ENCODE peak calls at places on chromosome 5, in four cellular contexts. Q is K562, A is SK-N-SH, J is GM12878. T is an unnamed sample.
A peak's percentile ranks its signal among the peaks of the same experiment; 100 is the strongest.

GRCh38 chr5:91418158-91418557 is 35.0 kb upstream of the ARRDC3 start:
- DNase-seq in Q (no peak), A (no peak), J (no peak), T (no peak)

GRCh38 chr5:51373880-51374523 is 9.2 kb upstream of the ISL1 start:
- DNase-seq in Q (no peak), A (peak; percentile 20), J (no peak), T (no peak)

GRCh38 chr5:61279725-61280124 is 52.3 kb upstream of the ZSWIM6 start:
- DNase-seq in Q (no peak), A (no peak), J (no peak), T (no peak)

GRCh38 chr5:172172912-172173591 is 15.0 kb downstream of the STK10 start:
- DNase-seq in Q (no peak), A (peak; percentile 58), J (no peak), T (no peak)

GRCh38 chr5:147098233-147098790 is 136.5 kb upstream of the STK32A start:
- DNase-seq in Q (no peak), A (peak; percentile 53), J (no peak), T (no peak)

GRCh38 chr5:96883871-96884270 is 7.6 kb downstream of the ERAP2 start:
- DNase-seq in Q (no peak), A (no peak), J (no peak), T (no peak)

GRCh38 chr5:87053134-87053533 is 214.5 kb upstream of the RASA1 start:
- DNase-seq in Q (no peak), A (no peak), J (no peak), T (no peak)

GRCh38 chr5:173928871-173929574 is 40.9 kb downstream of the CPEB4 start:
- DNase-seq in Q (no peak), A (no peak), J (no peak), T (no peak)

GRCh38 chr5:458547-459353 is 15.8 kb downstream of the EXOC3 start:
- DNase-seq in Q (no peak), A (no peak), J (peak; percentile 56), T (no peak)

GRCh38 chr5:141547488-141547887 is 58.6 kb downstream of the PCDHGC5 start:
- DNase-seq in Q (no peak), A (no peak), J (no peak), T (no peak)

GRCh38 chr5:87787640-87788039 is 374.9 kb upstream of the CCNH start:
- DNase-seq in Q (no peak), A (no peak), J (no peak), T (no peak)

GRCh38 chr5:119363936-119364335 is 8.1 kb downstream of the TNFAIP8 start:
- DNase-seq in Q (no peak), A (no peak), J (peak; percentile 42), T (no peak)

GRCh38 chr5:145948921-145949320 is 12.5 kb downstream of the SH3RF2 start:
- DNase-seq in Q (no peak), A (no peak), J (no peak), T (no peak)

GRCh38 chr5:150595466-150596031 is 44.9 kb upstream of the SYNPO start:
- DNase-seq in Q (peak; percentile 76), A (no peak), J (no peak), T (no peak)

GRCh38 chr5:151492729-151493128 is 45.3 kb downstream of the SLC36A1 start:
- DNase-seq in Q (no peak), A (no peak), J (no peak), T (no peak)

GRCh38 chr5:111742166-111742565 is 14.8 kb downstream of the NREP start:
- DNase-seq in Q (no peak), A (no peak), J (no peak), T (no peak)

GRCh38 chr5:157059891-157060290 is 975 bp upstream of the HAVCR1 start:
- DNase-seq in Q (no peak), A (no peak), J (no peak), T (no peak)

GRCh38 chr5:134086943-134087305 is 27.6 kb upstream of the TCF7 start:
- DNase-seq in Q (no peak), A (no peak), J (no peak), T (no peak)

GRCh38 chr5:169099801-169100734 is 200.9 kb downstream of the SLIT3 start:
- DNase-seq in Q (no peak), A (peak; percentile 73), J (no peak), T (no peak)

GRCh38 chr5:153490124-153491085 is at the start of gene GRIA1:
- DNase-seq in Q (no peak), A (peak; percentile 15), J (no peak), T (no peak)

GRCh38 chr5:141814064-141814982 is 63.9 kb downstream of the PCDH1 start:
- DNase-seq in Q (peak; percentile 84), A (peak; percentile 87), J (no peak), T (peak; percentile 53)

GRCh38 chr5:164319161-164319560 is 813.7 kb downstream of the MAT2B start:
- DNase-seq in Q (no peak), A (no peak), J (no peak), T (no peak)

GRCh38 chr5:1495525-1495897 is 28.2 kb downstream of the LPCAT1 start:
- DNase-seq in Q (no peak), A (no peak), J (no peak), T (no peak)

GRCh38 chr5:1492757-1493156 is 31.0 kb downstream of the LPCAT1 start:
- DNase-seq in Q (no peak), A (no peak), J (no peak), T (no peak)

GRCh38 chr5:1493941-1494340 is 29.8 kb downstream of the LPCAT1 start:
- DNase-seq in Q (no peak), A (peak; percentile 58), J (no peak), T (no peak)

GRCh38 chr5:1493413-1493812 is 30.3 kb downstream of the LPCAT1 start:
- DNase-seq in Q (no peak), A (no peak), J (no peak), T (no peak)

DNA sequence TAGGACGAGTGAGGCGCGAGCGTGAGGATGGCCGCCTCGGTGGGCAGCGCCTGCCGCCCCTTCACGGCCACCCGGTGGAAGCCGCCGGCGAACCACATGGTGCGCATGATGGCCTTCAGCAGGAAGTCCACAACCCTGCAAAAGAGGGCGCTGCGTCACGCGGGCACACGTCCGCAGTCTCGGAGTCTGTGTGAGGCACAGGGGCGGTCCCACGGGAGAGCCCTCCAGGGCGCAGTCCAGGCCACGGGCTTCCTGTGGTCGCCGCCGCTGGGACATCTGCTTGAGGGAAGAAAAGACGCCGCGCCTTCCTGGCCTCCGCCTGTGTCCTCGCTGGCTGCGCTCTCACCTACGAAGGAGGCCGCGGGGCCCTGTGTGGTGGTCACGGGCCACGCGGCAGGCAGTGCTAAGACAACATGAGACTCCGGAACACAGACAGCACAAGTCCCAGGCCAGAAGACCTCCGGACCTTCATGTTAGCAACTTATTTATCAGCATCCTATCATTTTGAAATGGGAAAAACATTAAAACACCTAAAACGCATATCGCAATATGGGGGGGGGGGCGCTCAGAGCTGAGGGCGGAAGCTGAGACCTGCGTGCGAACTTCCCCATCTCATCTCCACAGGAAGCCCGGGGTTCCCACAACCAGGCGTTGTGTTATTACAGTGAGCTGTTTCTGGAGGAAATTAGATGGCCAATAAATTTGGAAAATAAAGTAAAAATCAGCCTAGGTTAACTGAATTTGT is 28.8 kb downstream of the LPCAT1 start:
- DNase-seq in Q (no peak), A (no peak), J (peak; percentile 74), T (no peak)
- TF ChIP-seq TAF1 in Q (no peak), A (no peak), J (peak; percentile 47), T (peak; percentile 29)

DNA sequence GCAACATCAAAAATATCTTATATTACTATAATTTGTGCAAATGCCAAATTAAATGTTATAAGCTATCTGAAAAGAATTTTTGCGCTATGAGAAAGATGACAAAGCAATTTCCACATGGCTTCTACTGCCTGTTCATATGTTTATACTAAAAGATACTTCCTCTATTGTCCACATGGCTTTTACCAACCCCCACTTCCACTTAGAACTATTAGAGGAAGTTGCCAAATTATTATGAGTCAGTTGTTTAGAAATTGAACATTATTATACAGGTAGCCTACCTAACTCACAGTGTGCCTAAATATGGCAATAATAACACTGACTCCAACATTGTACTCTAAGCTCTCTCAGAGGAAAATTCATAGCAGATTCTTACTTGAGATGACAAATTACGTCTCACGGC is 37.6 kb upstream of the SLC27A6 start:
- DNase-seq in Q (no peak), A (no peak), J (no peak), T (no peak)
- TF ChIP-seq TAF1 in Q (no peak), A (no peak), J (no peak), T (no peak)

GRCh38 chr5:149365418-149365817 is 7.6 kb downstream of the PCYOX1L start:
- DNase-seq in Q (peak; percentile 67), A (no peak), J (no peak), T (no peak)
- TF ChIP-seq TAF1 in Q (no peak), A (no peak), J (no peak), T (no peak)

GRCh38 chr5:177405805-177406204 is 3.6 kb downstream of the F12 start:
- DNase-seq in Q (no peak), A (no peak), J (no peak), T (no peak)
- TF ChIP-seq TAF1 in Q (no peak), A (no peak), J (no peak), T (no peak)

DNA sequence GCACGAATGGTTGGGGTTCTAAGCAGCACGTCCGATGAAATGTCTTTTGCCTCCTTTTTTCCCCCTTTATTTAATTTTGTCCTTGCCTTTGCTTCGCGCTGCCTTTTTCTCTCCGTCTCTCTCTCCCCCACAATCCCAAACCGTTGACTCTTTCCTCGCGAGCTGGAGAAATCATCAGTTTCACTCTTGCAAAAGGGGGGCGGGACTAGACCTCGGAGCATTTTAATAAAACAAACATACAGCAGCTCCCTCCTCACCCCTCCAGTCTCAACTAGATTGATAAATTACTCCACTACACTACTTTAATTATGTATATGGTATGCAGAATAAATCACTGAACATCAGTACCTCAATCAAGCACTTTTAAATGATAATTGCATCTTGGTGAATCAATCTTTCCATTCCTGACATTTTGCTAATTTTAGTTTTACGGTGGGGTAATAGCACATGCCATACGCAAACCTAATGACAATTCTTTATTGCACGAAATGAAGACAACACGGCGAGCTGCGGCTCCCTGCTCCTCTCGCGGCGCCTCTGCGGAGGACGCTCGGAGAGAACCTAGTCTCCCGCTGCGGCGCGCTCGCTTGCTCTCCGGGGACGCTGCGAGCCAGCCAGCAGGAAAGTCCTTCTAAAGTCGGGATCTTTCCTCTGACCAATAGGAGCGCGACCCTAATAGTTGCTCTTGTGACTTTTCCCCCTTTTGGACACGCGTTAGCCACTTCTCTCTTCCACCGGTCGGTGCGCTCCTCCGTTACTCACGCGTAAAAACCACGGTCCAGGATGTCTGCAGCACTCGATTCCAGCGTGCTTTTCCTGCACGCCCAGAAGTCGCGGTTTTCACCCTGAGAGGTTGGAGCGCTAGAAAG is 816 bp upstream of the MEF2C start:
- DNase-seq in Q (peak; percentile 47), A (peak; percentile 69), J (no peak), T (no peak)
- TF ChIP-seq TAF1 in Q (peak; percentile 33), A (no peak), J (peak; percentile 34), T (no peak)